ENCODE peak calls at places on chromosomes 2 and 18, in six cellular contexts. S is PC-3, W is AG10803, J is OCI-LY7, K is tibial nerve, A is Caco-2. T is an unnamed sample.

GRCh38 chr2:100606740-100607343 is 44.0 kb downstream of the PDCL3 start:
- DNase-seq in S (peak; percentile 78), W (peak; percentile 34), J (peak; percentile 36), K (peak; percentile 14), A (no peak), T (peak; percentile 75)

GRCh38 chr2:104358122-104358521 is 495.8 kb upstream of the POU3F3 start:
- DNase-seq in S (no peak), W (no peak), J (no peak), K (no peak), A (no peak), T (no peak)

GRCh38 chr18:27666070-27666469 is 481.0 kb upstream of the CHST9 start:
- DNase-seq in S (no peak), W (no peak), J (no peak), K (no peak), A (no peak), T (no peak)

GRCh38 chr2:128473175-128474013 is 154.7 kb upstream of the HS6ST1 start:
- DNase-seq in S (no peak), W (peak; percentile 83), J (peak; percentile 34), K (no peak), A (no peak), T (peak; percentile 67)

GRCh38 chr2:133377599-133377998 is 190.7 kb downstream of the NCKAP5 start:
- DNase-seq in S (no peak), W (no peak), J (no peak), K (no peak), A (no peak), T (peak; percentile 18)

GRCh38 chr2:128306931-128307460 is 11.7 kb downstream of the HS6ST1 start:
- DNase-seq in S (no peak), W (no peak), J (no peak), K (no peak), A (no peak), T (no peak)

GRCh38 chr2:101720732-101721131 is 23.2 kb downstream of the MAP4K4 start:
- DNase-seq in S (no peak), W (peak; percentile 66), J (no peak), K (no peak), A (no peak), T (no peak)

GRCh38 chr2:53235836-53236582 is 531.6 kb upstream of the CHAC2 start:
- DNase-seq in S (peak; percentile 13), W (no peak), J (no peak), K (no peak), A (no peak), T (no peak)

GRCh38 chr2:26001743-26002341 is 19.5 kb upstream of the KIF3C start:
- DNase-seq in S (no peak), W (peak; percentile 59), J (no peak), K (peak; percentile 65), A (no peak), T (no peak)

GRCh38 chr2:55425449-55425848 is 5.8 kb upstream of the CCDC88A start:
- DNase-seq in S (peak; percentile 86), W (peak; percentile 70), J (peak; percentile 16), K (no peak), A (no peak), T (no peak)

DNA sequence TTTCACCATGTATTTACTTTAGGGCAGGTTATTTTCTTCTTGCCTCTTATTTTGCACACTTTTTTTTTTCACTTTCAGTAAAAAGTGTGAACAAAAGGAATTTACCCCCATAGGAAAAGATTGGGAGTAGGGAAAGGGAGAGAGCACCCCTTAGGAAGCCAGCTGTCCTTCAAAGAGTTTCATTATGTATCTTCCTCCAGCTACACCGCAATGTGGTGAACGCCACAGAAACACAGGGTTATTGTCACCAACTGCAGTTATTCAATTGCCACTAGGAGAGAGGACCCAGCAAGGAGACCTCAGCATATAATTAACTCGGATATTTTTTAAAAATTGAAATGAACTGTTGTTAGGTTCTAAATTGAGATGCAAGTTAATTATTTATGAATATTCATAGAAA is 286.2 kb upstream of the VRK2 start:
- DNase-seq in S (peak; percentile 21), W (no peak), J (no peak), K (no peak), A (no peak), T (no peak)
- H3K4me3 ChIP-seq in S (no peak overlapping the region), W (no peak overlapping the region), J (no peak overlapping the region), K (no peak overlapping the region), A (no peak overlapping the region), T (no peak overlapping the region)

DNA sequence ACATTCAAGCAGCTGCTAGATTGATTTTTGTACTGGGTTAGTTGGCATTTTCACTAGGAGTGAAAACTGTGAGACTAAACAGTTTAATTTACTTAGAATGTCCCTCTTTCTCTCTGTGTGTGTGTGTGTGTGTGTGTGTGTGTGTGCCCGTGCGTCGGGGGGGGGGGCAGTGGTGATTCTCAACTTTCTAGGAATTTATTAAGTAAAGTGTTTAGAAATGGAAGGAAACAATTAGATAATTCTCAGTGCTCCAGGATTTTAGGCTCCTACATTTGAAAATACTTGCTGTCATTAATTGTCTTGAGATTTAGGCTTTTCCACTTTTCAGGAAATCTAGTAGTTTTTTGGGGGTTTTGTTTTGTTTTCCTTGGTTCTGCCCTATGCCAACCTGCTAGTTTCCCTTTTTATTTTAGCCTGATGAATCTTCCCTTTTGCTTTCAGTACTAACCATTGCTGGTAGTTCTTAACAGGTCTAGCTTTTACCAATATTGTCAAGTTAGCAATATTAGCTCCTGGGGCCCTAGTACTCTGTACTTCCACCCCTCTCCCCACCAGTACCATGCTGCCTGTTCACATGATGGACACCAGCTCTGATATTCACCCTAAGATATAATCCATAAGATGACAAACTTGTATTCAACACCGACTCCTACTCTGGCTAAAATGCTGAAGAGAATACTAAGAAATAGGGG is 4.9 kb downstream of the EPAS1 start:
- DNase-seq in S (no peak), W (no peak), J (no peak), K (no peak), A (no peak), T (no peak)
- H3K4me3 ChIP-seq in S (no peak overlapping the region), W (no peak overlapping the region), J (no peak overlapping the region), K (no peak overlapping the region), A (no peak overlapping the region), T (no peak overlapping the region)

GRCh38 chr2:15943378-15943851 is 3.1 kb downstream of the MYCN start:
- DNase-seq in S (no peak), W (no peak), J (no peak), K (no peak), A (peak; percentile 56), T (peak; percentile 91)
- H3K4me3 ChIP-seq in S (no peak overlapping the region), W (no peak overlapping the region), J (no peak overlapping the region), K (no peak overlapping the region), A (peak overlapping the region; percentile 75), T (peak overlapping the region; percentile 95)

DNA sequence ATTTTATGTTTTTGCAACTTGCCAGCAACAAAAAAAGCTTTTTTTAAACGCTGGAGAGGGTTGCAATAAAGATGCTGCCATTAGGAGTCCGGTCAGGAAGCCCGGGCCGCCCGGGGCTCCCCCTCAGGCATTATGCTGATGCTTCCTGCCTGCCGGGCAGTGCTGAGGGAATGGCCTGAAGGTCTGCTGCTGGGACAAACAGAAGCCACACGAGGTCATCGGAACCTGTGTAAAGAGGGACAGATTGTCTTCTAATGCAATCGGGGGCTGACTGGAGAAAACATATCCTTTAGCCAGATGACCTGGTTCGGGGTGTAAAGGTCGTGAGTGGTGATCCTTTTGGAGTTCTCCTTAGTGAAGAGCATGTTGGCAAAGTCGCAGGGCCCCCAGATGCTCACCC is 2.3 kb downstream of the IMPA2 start:
- DNase-seq in S (no peak), W (no peak), J (no peak), K (no peak), A (no peak), T (peak; percentile 70)
- H3K4me3 ChIP-seq in S (no peak overlapping the region), W (no peak overlapping the region), J (no peak overlapping the region), K (no peak overlapping the region), A (no peak overlapping the region), T (no peak overlapping the region)

GRCh38 chr2:36376319-36376765 is 20.8 kb downstream of the CRIM1 start:
- DNase-seq in S (peak; percentile 71), W (no peak), J (no peak), K (peak; percentile 80), A (no peak), T (no peak)
- H3K4me3 ChIP-seq in S (no peak overlapping the region), W (no peak overlapping the region), J (no peak overlapping the region), K (no peak overlapping the region), A (no peak overlapping the region), T (no peak overlapping the region)

GRCh38 chr2:187554704-187555082 is 458 bp upstream of the TFPI start:
- DNase-seq in S (no peak), W (no peak), J (no peak), K (no peak), A (no peak), T (no peak)
- H3K4me3 ChIP-seq in S (peak overlapping the region; percentile 65), W (no peak overlapping the region), J (no peak overlapping the region), K (peak overlapping the region; percentile 36), A (no peak overlapping the region), T (no peak overlapping the region)

GRCh38 chr2:224407241-224407680 is 5.4 kb upstream of the FAM124B start:
- DNase-seq in S (no peak), W (no peak), J (peak; percentile 8), K (no peak), A (no peak), T (no peak)
- H3K4me3 ChIP-seq in S (no peak overlapping the region), W (no peak overlapping the region), J (no peak overlapping the region), K (no peak overlapping the region), A (no peak overlapping the region), T (no peak overlapping the region)

DNA sequence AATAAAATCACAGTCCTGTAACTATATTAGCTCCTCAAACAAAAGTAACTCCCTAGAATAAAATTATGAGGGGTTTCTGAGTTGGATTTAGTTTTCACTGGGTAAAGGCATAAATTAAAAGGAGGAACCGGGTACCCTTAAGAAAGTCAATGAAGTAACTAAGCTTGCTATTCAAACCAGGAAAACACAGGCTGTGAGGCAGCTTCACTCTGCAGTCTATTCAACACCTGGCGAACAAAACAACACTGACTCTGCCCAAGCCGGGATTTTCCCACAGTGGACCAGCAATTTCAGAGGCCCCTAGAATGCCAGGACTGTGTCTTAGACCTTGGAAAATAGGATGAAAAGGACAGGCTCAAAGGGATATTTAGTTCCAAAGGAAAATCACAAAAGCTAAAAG is 24.6 kb upstream of the CREB1 start:
- DNase-seq in S (no peak), W (peak; percentile 29), J (no peak), K (no peak), A (no peak), T (peak; percentile 16)
- H3K4me3 ChIP-seq in S (peak overlapping the region; percentile 25), W (peak overlapping the region; percentile 41), J (no peak overlapping the region), K (no peak overlapping the region), A (no peak overlapping the region), T (no peak overlapping the region)

DNA sequence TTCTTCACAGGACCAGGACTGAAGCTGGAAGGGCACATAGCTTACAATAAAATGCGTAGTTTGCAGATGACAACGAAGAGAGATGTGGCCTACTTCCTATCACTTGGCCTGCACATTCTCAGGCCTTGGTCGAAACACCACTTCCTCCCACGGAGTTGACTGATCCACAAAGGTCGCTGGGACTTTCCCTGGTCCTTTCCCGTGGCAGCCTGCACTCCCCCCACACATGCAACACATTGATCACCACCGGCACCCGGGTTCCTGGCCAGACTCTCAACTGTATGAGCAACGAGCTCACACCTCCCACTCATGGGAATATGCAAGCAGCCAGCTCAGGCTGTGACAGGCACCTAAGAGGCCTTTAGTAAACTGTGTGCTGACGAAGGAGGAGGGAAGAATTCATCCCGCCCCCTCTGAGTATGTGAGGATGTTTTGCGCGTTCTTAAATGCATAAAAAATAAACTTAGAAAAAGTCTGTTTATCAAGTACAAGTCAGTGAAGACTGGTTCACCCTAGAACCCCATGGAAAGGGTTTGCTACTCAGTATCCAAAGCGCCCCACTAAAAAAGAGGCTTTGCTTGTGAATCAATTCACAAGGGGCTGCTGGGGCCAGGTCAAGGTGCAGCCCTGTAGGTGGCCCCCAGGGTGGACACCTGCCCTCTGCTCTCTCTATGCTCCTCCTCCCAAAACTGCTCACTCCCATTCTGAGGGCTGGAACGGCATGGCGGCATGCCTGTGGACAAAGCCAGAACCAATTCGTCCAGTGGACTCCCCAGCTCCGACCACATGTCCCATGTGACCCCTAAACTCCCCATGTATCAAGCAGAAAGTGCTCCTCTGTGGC is 154.3 kb downstream of the EIPR1 start:
- DNase-seq in S (no peak), W (no peak), J (no peak), K (no peak), A (no peak), T (no peak)
- H3K4me3 ChIP-seq in S (no peak overlapping the region), W (no peak overlapping the region), J (no peak overlapping the region), K (no peak overlapping the region), A (no peak overlapping the region), T (no peak overlapping the region)